ENCODE peak calls at places on chromosomes 13 and 19, in five cellular contexts. P, T, I, A and W are unnamed samples.
A peak's percentile ranks its signal among the peaks of the same experiment; 100 is the strongest.

GRCh38 chr19:5124111-5124855 is 155.4 kb downstream of the KDM4B start:
- DNase-seq in P (no peak), T (no peak), I (no peak), A (no peak), W (no peak)

GRCh38 chr19:17264641-17264979 is at the start of gene USHBP1:
- DNase-seq in P (no peak), T (no peak), I (no peak), A (no peak), W (no peak)

GRCh38 chr13:81664872-81665271 is 1323.9 kb upstream of the SPRY2 start:
- DNase-seq in P (no peak), T (no peak), I (no peak), A (no peak), W (no peak)

GRCh38 chr13:112067121-112067741 is at the start of gene SOX1:
- DNase-seq in P (no peak), T (no peak), I (no peak), A (no peak), W (no peak)

GRCh38 chr13:44417446-44417845 is 43.8 kb downstream of the SERP2 start:
- DNase-seq in P (no peak), T (no peak), I (no peak), A (no peak), W (no peak)

GRCh38 chr13:92103673-92104296 is 705.4 kb downstream of the GPC5 start:
- DNase-seq in P (no peak), T (no peak), I (no peak), A (no peak), W (no peak)

GRCh38 chr19:17420267-17420924 is 549 bp downstream of the MVB12A start:
- DNase-seq in P (no peak), T (peak; percentile 41), I (no peak), A (no peak), W (no peak)

GRCh38 chr19:30969586-30969985 is 379.6 kb downstream of the TSHZ3 start:
- DNase-seq in P (no peak), T (no peak), I (no peak), A (no peak), W (no peak)

GRCh38 chr13:104111031-104111430 is 1044.8 kb upstream of the SLC10A2 start:
- DNase-seq in P (no peak), T (no peak), I (no peak), A (no peak), W (no peak)

GRCh38 chr13:114081761-114082681 is 50.4 kb downstream of the RASA3 start:
- DNase-seq in P (no peak), T (no peak), I (no peak), A (no peak), W (no peak)

GRCh38 chr19:46049597-46049996 is 8.8 kb upstream of the IGFL4 start:
- DNase-seq in P (no peak), T (peak; percentile 36), I (no peak), A (no peak), W (no peak)

GRCh38 chr13:50945669-50946068 is 36.1 kb downstream of the RNASEH2B start:
- DNase-seq in P (no peak), T (no peak), I (no peak), A (no peak), W (no peak)

GRCh38 chr13:111564657-111565056 is 244.2 kb downstream of the TEX29 start:
- DNase-seq in P (no peak), T (no peak), I (no peak), A (no peak), W (no peak)

GRCh38 chr13:75931116-75931515 is 295.0 kb downstream of the LMO7 start:
- DNase-seq in P (no peak), T (no peak), I (no peak), A (no peak), W (peak; percentile 10)

GRCh38 chr13:93794197-93794885 is 567.7 kb downstream of the GPC6 start:
- DNase-seq in P (no peak), T (peak; percentile 75), I (no peak), A (no peak), W (no peak)

GRCh38 chr19:17138937-17139598 is 63.5 kb downstream of the MYO9B start:
- DNase-seq in P (no peak), T (no peak), I (no peak), A (no peak), W (no peak)

GRCh38 chr19:38852231-38853044 is 2.7 kb upstream of the HNRNPL start:
- DNase-seq in P (peak; percentile 43), T (peak; percentile 77), I (no peak), A (peak; percentile 49), W (no peak)

GRCh38 chr19:55467236-55468053 is 2.9 kb upstream of the C19orf85 start:
- DNase-seq in P (peak; percentile 35), T (peak; percentile 77), I (no peak), A (peak; percentile 63), W (no peak)

GRCh38 chr13:28173793-28174192 is 35.4 kb downstream of the PAN3 start:
- DNase-seq in P (no peak), T (no peak), I (no peak), A (no peak), W (no peak)

GRCh38 chr13:110758195-110758594 is 44.7 kb downstream of the ING1 start:
- DNase-seq in P (no peak), T (no peak), I (no peak), A (no peak), W (peak; percentile 3)

GRCh38 chr13:100581504-100581903 is 7.1 kb downstream of the GGACT start:
- DNase-seq in P (no peak), T (no peak), I (no peak), A (no peak), W (no peak)

GRCh38 chr19:40331052-40331451 is 17.1 kb downstream of the C19orf47 start:
- DNase-seq in P (no peak), T (no peak), I (no peak), A (no peak), W (no peak)

GRCh38 chr19:28039677-28040381 is 1173.1 kb downstream of the UQCRFS1 start:
- DNase-seq in P (no peak), T (no peak), I (no peak), A (no peak), W (no peak)